ENCODE peak calls at places on chromosomes 5 and 9, in six cellular contexts. T, L, A, I, S and F are unnamed samples.
A peak's percentile ranks its signal among the peaks of the same experiment; 100 is the strongest.

GRCh38 chr9:72396247-72397091 is 31.5 kb upstream of the ZFAND5 start:
- DNase-seq in T (no peak), L (peak; percentile 91), A (no peak), I (no peak), S (peak; percentile 57), F (peak; percentile 88)

GRCh38 chr9:87083986-87084385 is 136.7 kb upstream of the GAS1 start:
- DNase-seq in T (no peak), L (no peak), A (no peak), I (no peak), S (peak; percentile 67), F (no peak)

GRCh38 chr9:122374885-122375420 is 4.1 kb downstream of the PTGS1 start:
- DNase-seq in T (no peak), L (peak; percentile 77), A (peak; percentile 67), I (no peak), S (peak; percentile 11), F (peak; percentile 66)

GRCh38 chr9:22067196-22067595 is 58.1 kb upstream of the CDKN2B start:
- DNase-seq in T (no peak), L (peak; percentile 48), A (no peak), I (no peak), S (no peak), F (no peak)

GRCh38 chr5:62263401-62263800 is 42.6 kb upstream of the KIF2A start:
- DNase-seq in T (no peak), L (no peak), A (no peak), I (no peak), S (no peak), F (no peak)

GRCh38 chr5:81633471-81633870 is 117.4 kb downstream of the SSBP2 start:
- DNase-seq in T (no peak), L (no peak), A (no peak), I (no peak), S (no peak), F (no peak)

GRCh38 chr9:136907011-136907914 is 20.9 kb downstream of the TRAF2 start:
- DNase-seq in T (no peak), L (no peak), A (peak; percentile 21), I (no peak), S (no peak), F (no peak)

GRCh38 chr9:3719286-3719685 is 193.5 kb upstream of the RFX3 start:
- DNase-seq in T (no peak), L (no peak), A (no peak), I (no peak), S (peak; percentile 42), F (no peak)

GRCh38 chr5:99702565-99702964 is 773.8 kb upstream of the CHD1 start:
- DNase-seq in T (no peak), L (no peak), A (no peak), I (no peak), S (peak; percentile 76), F (no peak)

GRCh38 chr5:129125819-129126218 is 31.3 kb downstream of the ISOC1 start:
- DNase-seq in T (no peak), L (no peak), A (no peak), I (no peak), S (no peak), F (no peak)

GRCh38 chr9:78130004-78130403 is 98.4 kb upstream of the GNAQ start:
- DNase-seq in T (peak; percentile 64), L (no peak), A (peak; percentile 86), I (no peak), S (peak; percentile 16), F (no peak)

GRCh38 chr9:136087741-136088480 is 7.2 kb downstream of the NACC2 start:
- DNase-seq in T (no peak), L (no peak), A (peak; percentile 23), I (no peak), S (no peak), F (no peak)

GRCh38 chr5:31270396-31270795 is 76.9 kb downstream of the CDH6 start:
- DNase-seq in T (no peak), L (peak; percentile 22), A (no peak), I (peak; percentile 47), S (peak; percentile 34), F (no peak)

GRCh38 chr5:143826909-143827514 is 15.1 kb downstream of the HMHB1 start:
- DNase-seq in T (no peak), L (peak; percentile 59), A (no peak), I (no peak), S (no peak), F (no peak)

GRCh38 chr5:179812997-179813607 is 6.4 kb upstream of the MGAT4B start:
- DNase-seq in T (no peak), L (no peak), A (no peak), I (no peak), S (no peak), F (no peak)

GRCh38 chr5:33892419-33893151 is 795 bp upstream of the ADAMTS12 start:
- DNase-seq in T (no peak), L (peak; percentile 94), A (peak; percentile 41), I (peak; percentile 53), S (peak; percentile 3), F (peak; percentile 76)

GRCh38 chr5:7770436-7770835 is 80.5 kb downstream of the CFAP90 start:
- DNase-seq in T (no peak), L (no peak), A (no peak), I (no peak), S (no peak), F (no peak)

GRCh38 chr9:127803507-127804352 is 1.0 kb downstream of the FPGS start:
- DNase-seq in T (no peak), L (no peak), A (no peak), I (no peak), S (no peak), F (peak; percentile 30)

GRCh38 chr9:37514999-37515398 is 29.3 kb downstream of the POLR1E start:
- DNase-seq in T (no peak), L (no peak), A (no peak), I (no peak), S (no peak), F (no peak)

GRCh38 chr5:107542428-107542827 is 128.3 kb downstream of the EFNA5 start:
- DNase-seq in T (no peak), L (peak; percentile 64), A (no peak), I (no peak), S (peak; percentile 64), F (peak; percentile 72)

GRCh38 chr9:88781500-88782391 is 209.5 kb upstream of the S1PR3 start:
- DNase-seq in T (no peak), L (peak; percentile 74), A (peak; percentile 56), I (no peak), S (peak; percentile 17), F (peak; percentile 80)

GRCh38 chr5:44862808-44863207 is 54.1 kb downstream of the MRPS30 start:
- DNase-seq in T (no peak), L (peak; percentile 1), A (no peak), I (no peak), S (no peak), F (peak; percentile 15)

GRCh38 chr9:124886866-124887492 is 25.0 kb downstream of the ARPC5L start:
- DNase-seq in T (no peak), L (no peak), A (no peak), I (no peak), S (no peak), F (no peak)

GRCh38 chr9:124885551-124885950 is 23.6 kb downstream of the ARPC5L start:
- DNase-seq in T (no peak), L (no peak), A (no peak), I (no peak), S (no peak), F (no peak)

GRCh38 chr9:124886461-124886860 is 24.5 kb downstream of the ARPC5L start:
- DNase-seq in T (no peak), L (no peak), A (no peak), I (no peak), S (no peak), F (no peak)

GRCh38 chr9:124882221-124882620 is 20.3 kb downstream of the ARPC5L start:
- DNase-seq in T (no peak), L (no peak), A (no peak), I (no peak), S (no peak), F (no peak)

GRCh38 chr9:124884376-124884775 is 22.4 kb downstream of the ARPC5L start:
- DNase-seq in T (no peak), L (no peak), A (no peak), I (no peak), S (no peak), F (no peak)
- H4K91ac ChIP-seq in T (no peak overlapping the region), L (no peak overlapping the region), A (no peak overlapping the region), I (no peak overlapping the region), S (no peak overlapping the region), F (no peak overlapping the region)

GRCh38 chr5:153972240-153972639 is 66.5 kb downstream of the FAM114A2 start:
- DNase-seq in T (no peak), L (no peak), A (no peak), I (no peak), S (no peak), F (no peak)

GRCh38 chr5:153969563-153969895 is 69.2 kb downstream of the FAM114A2 start:
- DNase-seq in T (no peak), L (no peak), A (no peak), I (no peak), S (no peak), F (no peak)

GRCh38 chr5:153970496-153970895 is 68.2 kb downstream of the FAM114A2 start:
- DNase-seq in T (no peak), L (no peak), A (no peak), I (no peak), S (no peak), F (no peak)

GRCh38 chr5:153974813-153975163 is 63.9 kb downstream of the FAM114A2 start:
- DNase-seq in T (no peak), L (no peak), A (no peak), I (no peak), S (no peak), F (no peak)

DNA sequence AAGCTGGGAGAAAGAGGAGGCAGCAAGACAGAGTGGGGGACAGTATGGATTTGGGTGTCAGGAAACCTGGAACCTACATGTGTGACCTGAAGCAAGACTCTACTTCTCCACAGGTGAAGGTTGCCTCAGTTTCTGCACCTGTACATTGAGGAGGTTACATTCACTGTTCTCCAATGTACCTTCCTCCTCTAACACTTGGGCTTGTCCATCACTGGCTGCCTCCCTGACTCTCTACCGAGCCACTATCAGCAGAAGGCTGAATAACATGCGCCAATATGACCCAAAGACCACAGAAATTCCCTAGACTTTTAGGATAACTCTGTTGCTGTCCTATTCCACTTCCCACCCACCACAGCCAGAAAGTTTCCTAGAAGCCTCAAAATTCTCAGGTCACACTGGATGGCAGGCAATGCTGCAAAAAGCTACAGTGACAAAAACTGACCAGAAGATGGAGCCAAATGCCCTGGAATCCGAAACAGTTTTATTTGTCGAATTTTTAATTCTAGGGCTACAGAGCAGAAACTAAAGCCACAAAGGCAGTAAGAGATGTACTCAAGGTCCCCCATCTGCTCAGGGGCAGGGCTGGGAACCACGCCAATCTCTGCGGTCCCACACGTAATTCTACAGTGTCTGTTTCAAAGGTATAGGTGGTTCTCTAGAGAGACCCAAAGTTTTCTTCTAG is 64.4 kb downstream of the FAM114A2 start:
- DNase-seq in T (peak; percentile 60), L (peak; percentile 40), A (peak; percentile 44), I (no peak), S (peak; percentile 68), F (peak; percentile 50)
- H4K91ac ChIP-seq in T (no peak overlapping the region), L (no peak overlapping the region), A (no peak overlapping the region), I (no peak overlapping the region), S (no peak overlapping the region), F (no peak overlapping the region)

DNA sequence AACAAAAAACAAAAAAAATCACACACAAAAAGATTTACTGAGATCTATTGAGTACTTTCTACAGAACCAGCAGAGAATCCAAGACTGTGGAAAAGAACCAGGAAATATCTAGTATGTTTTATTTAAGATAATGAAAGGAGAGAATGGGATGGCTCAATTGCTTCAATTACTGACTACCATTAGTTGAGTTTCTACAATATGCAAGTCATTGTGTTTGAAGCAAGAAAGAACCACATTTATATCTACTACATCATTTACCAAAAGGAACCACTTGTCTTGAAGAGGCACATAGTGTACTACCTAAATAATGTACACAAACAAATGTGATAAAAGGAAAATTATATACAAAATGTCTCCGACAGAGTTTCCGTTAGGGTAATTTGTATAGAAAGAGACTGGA is 325.9 kb upstream of the TNC start:
- DNase-seq in T (no peak), L (no peak), A (no peak), I (no peak), S (no peak), F (no peak)
- H4K91ac ChIP-seq in T (no peak overlapping the region), L (no peak overlapping the region), A (no peak overlapping the region), I (no peak overlapping the region), S (no peak overlapping the region), F (no peak overlapping the region)

GRCh38 chr9:69925452-69925851 is 104.8 kb downstream of the CFAP95 start:
- DNase-seq in T (no peak), L (no peak), A (no peak), I (no peak), S (no peak), F (no peak)
- H4K91ac ChIP-seq in T (no peak overlapping the region), L (no peak overlapping the region), A (no peak overlapping the region), I (no peak overlapping the region), S (no peak overlapping the region), F (no peak overlapping the region)